ENCODE peak calls at places on chromosomes 16 and 17, in five cellular contexts. One of them, this sample, is unnamed.

GRCh38 chr17:73231841-73232586 is 29.7 kb downstream of the CPSF4L start:
- DNase-seq in H9: peak
- DNase-seq in cardiac muscle cell: peak
- DNase-seq in dorsolateral prefrontal cortex: peak
- DNase-seq in HFF-Myc: peak
- DNase-seq in this sample: peak

GRCh38 chr16:69182730-69183416 is 4.1 kb upstream of the SNTB2 start:
- DNase-seq in H9: no peak
- DNase-seq in cardiac muscle cell: no peak
- DNase-seq in dorsolateral prefrontal cortex: no peak
- DNase-seq in HFF-Myc: no peak
- DNase-seq in this sample: no peak

GRCh38 chr16:86026136-86026905 is 127.4 kb downstream of the IRF8 start:
- DNase-seq in H9: no peak
- DNase-seq in cardiac muscle cell: no peak
- DNase-seq in dorsolateral prefrontal cortex: no peak
- DNase-seq in HFF-Myc: no peak
- DNase-seq in this sample: no peak

GRCh38 chr17:34797724-34798123 is 163.5 kb downstream of the CCT6B start:
- DNase-seq in H9: peak
- DNase-seq in cardiac muscle cell: peak
- DNase-seq in dorsolateral prefrontal cortex: no peak
- DNase-seq in HFF-Myc: no peak
- DNase-seq in this sample: no peak

GRCh38 chr17:35238817-35239216 is 4.1 kb upstream of the SLFN5 start:
- DNase-seq in H9: no peak
- DNase-seq in cardiac muscle cell: peak
- DNase-seq in dorsolateral prefrontal cortex: no peak
- DNase-seq in HFF-Myc: no peak
- DNase-seq in this sample: no peak

GRCh38 chr17:76911299-76912007 is 43.2 kb downstream of the MGAT5B start:
- DNase-seq in H9: no peak
- DNase-seq in cardiac muscle cell: no peak
- DNase-seq in dorsolateral prefrontal cortex: no peak
- DNase-seq in HFF-Myc: no peak
- DNase-seq in this sample: no peak

GRCh38 chr16:83338941-83339340 is 468.8 kb upstream of the HSBP1 start:
- DNase-seq in H9: no peak
- DNase-seq in cardiac muscle cell: peak
- DNase-seq in dorsolateral prefrontal cortex: no peak
- DNase-seq in HFF-Myc: no peak
- DNase-seq in this sample: no peak

GRCh38 chr16:30096105-30096861 is at the start of gene YPEL3:
- DNase-seq in H9: peak
- DNase-seq in cardiac muscle cell: peak
- DNase-seq in dorsolateral prefrontal cortex: peak
- DNase-seq in HFF-Myc: no peak
- DNase-seq in this sample: peak

GRCh38 chr17:6639651-6640535 is 618 bp downstream of the KIAA0753 start:
- DNase-seq in H9: peak
- DNase-seq in cardiac muscle cell: peak
- DNase-seq in dorsolateral prefrontal cortex: no peak
- DNase-seq in HFF-Myc: no peak
- DNase-seq in this sample: no peak

GRCh38 chr17:45384800-45385262 is 47.8 kb downstream of the ARHGAP27 start:
- DNase-seq in H9: peak
- DNase-seq in cardiac muscle cell: no peak
- DNase-seq in dorsolateral prefrontal cortex: no peak
- DNase-seq in HFF-Myc: no peak
- DNase-seq in this sample: no peak

GRCh38 chr17:37786481-37786880 is 41.6 kb upstream of the HNF1B start:
- DNase-seq in H9: no peak
- DNase-seq in cardiac muscle cell: no peak
- DNase-seq in dorsolateral prefrontal cortex: no peak
- DNase-seq in HFF-Myc: no peak
- DNase-seq in this sample: no peak

GRCh38 chr17:49067163-49067562 is 65.4 kb upstream of the B4GALNT2 start:
- DNase-seq in H9: peak
- DNase-seq in cardiac muscle cell: no peak
- DNase-seq in dorsolateral prefrontal cortex: no peak
- DNase-seq in HFF-Myc: no peak
- DNase-seq in this sample: no peak

GRCh38 chr17:69326302-69327059 is 452 bp downstream of the ABCA5 start:
- DNase-seq in H9: no peak
- DNase-seq in cardiac muscle cell: peak
- DNase-seq in dorsolateral prefrontal cortex: no peak
- DNase-seq in HFF-Myc: no peak
- DNase-seq in this sample: no peak

GRCh38 chr16:80602894-80603293 is 62.1 kb downstream of the DYNLRB2 start:
- DNase-seq in H9: no peak
- DNase-seq in cardiac muscle cell: no peak
- DNase-seq in dorsolateral prefrontal cortex: no peak
- DNase-seq in HFF-Myc: no peak
- DNase-seq in this sample: no peak

GRCh38 chr17:74276051-74276476 is 2.0 kb downstream of the DNAI2 start:
- DNase-seq in H9: no peak
- DNase-seq in cardiac muscle cell: peak
- DNase-seq in dorsolateral prefrontal cortex: no peak
- DNase-seq in HFF-Myc: no peak
- DNase-seq in this sample: no peak

GRCh38 chr17:32475258-32475657 is 11.5 kb upstream of the CDK5R1 start:
- DNase-seq in H9: no peak
- DNase-seq in cardiac muscle cell: no peak
- DNase-seq in dorsolateral prefrontal cortex: no peak
- DNase-seq in HFF-Myc: no peak
- DNase-seq in this sample: no peak

GRCh38 chr16:9943121-9943520 is 239.1 kb downstream of the GRIN2A start:
- DNase-seq in H9: no peak
- DNase-seq in cardiac muscle cell: no peak
- DNase-seq in dorsolateral prefrontal cortex: no peak
- DNase-seq in HFF-Myc: no peak
- DNase-seq in this sample: no peak

GRCh38 chr17:45639297-45639849 is 144.7 kb upstream of the CRHR1 start:
- DNase-seq in H9: no peak
- DNase-seq in cardiac muscle cell: no peak
- DNase-seq in dorsolateral prefrontal cortex: no peak
- DNase-seq in HFF-Myc: no peak
- DNase-seq in this sample: no peak

GRCh38 chr16:87790278-87791023 is 24.7 kb upstream of the KLHDC4 start:
- DNase-seq in H9: no peak
- DNase-seq in cardiac muscle cell: no peak
- DNase-seq in dorsolateral prefrontal cortex: no peak
- DNase-seq in HFF-Myc: no peak
- DNase-seq in this sample: no peak

GRCh38 chr16:67157892-67158635 is 1.6 kb downstream of the TRADD start:
- DNase-seq in H9: no peak
- DNase-seq in cardiac muscle cell: no peak
- DNase-seq in dorsolateral prefrontal cortex: no peak
- DNase-seq in HFF-Myc: no peak
- DNase-seq in this sample: no peak

GRCh38 chr16:11094075-11094593 is 149.8 kb downstream of the CLEC16A start:
- DNase-seq in H9: no peak
- DNase-seq in cardiac muscle cell: peak
- DNase-seq in dorsolateral prefrontal cortex: no peak
- DNase-seq in HFF-Myc: no peak
- DNase-seq in this sample: no peak

GRCh38 chr16:27839419-27839818 is 224.1 kb downstream of the GSG1L start:
- DNase-seq in H9: peak
- DNase-seq in cardiac muscle cell: peak
- DNase-seq in dorsolateral prefrontal cortex: no peak
- DNase-seq in HFF-Myc: no peak
- DNase-seq in this sample: peak

GRCh38 chr16:50547944-50548658 is at the start of gene NKD1:
- DNase-seq in H9: peak
- DNase-seq in cardiac muscle cell: peak
- DNase-seq in dorsolateral prefrontal cortex: peak
- DNase-seq in HFF-Myc: no peak
- DNase-seq in this sample: no peak

GRCh38 chr17:47733414-47734288 is 615 bp downstream of the TBX21 start:
- DNase-seq in H9: peak
- DNase-seq in cardiac muscle cell: no peak
- DNase-seq in dorsolateral prefrontal cortex: no peak
- DNase-seq in HFF-Myc: no peak
- DNase-seq in this sample: no peak

GRCh38 chr16:79211581-79211980 is 389.0 kb downstream of the MAF start:
- DNase-seq in H9: no peak
- DNase-seq in cardiac muscle cell: no peak
- DNase-seq in dorsolateral prefrontal cortex: peak
- DNase-seq in HFF-Myc: no peak
- DNase-seq in this sample: no peak

GRCh38 chr17:4073983-4074830 is 68.6 kb downstream of the ZZEF1 start:
- DNase-seq in H9: no peak
- DNase-seq in cardiac muscle cell: no peak
- DNase-seq in dorsolateral prefrontal cortex: no peak
- DNase-seq in HFF-Myc: no peak
- DNase-seq in this sample: peak

GRCh38 chr16:13997933-13998332 is 73.2 kb upstream of the MRTFB start:
- DNase-seq in H9: no peak
- DNase-seq in cardiac muscle cell: no peak
- DNase-seq in dorsolateral prefrontal cortex: no peak
- DNase-seq in HFF-Myc: no peak
- DNase-seq in this sample: no peak

GRCh38 chr16:67959520-67959919 is 8.9 kb downstream of the SLC12A4 start:
- DNase-seq in H9: no peak
- DNase-seq in cardiac muscle cell: peak
- DNase-seq in dorsolateral prefrontal cortex: no peak
- DNase-seq in HFF-Myc: no peak
- DNase-seq in this sample: no peak

GRCh38 chr16:87560428-87561199 is 41.7 kb upstream of the JPH3 start:
- DNase-seq in H9: peak
- DNase-seq in cardiac muscle cell: peak
- DNase-seq in dorsolateral prefrontal cortex: no peak
- DNase-seq in HFF-Myc: no peak
- DNase-seq in this sample: no peak

GRCh38 chr17:78959803-78960202 is 19.9 kb downstream of the LGALS3BP start:
- DNase-seq in H9: peak
- DNase-seq in cardiac muscle cell: no peak
- DNase-seq in dorsolateral prefrontal cortex: no peak
- DNase-seq in HFF-Myc: no peak
- DNase-seq in this sample: no peak
- TF ChIP-seq CTCF in H9: peak
- TF ChIP-seq CTCF in cardiac muscle cell: no peak
- TF ChIP-seq CTCF in dorsolateral prefrontal cortex: no peak
- TF ChIP-seq CTCF in HFF-Myc: peak
- TF ChIP-seq CTCF in this sample: no peak

GRCh38 chr16:72500545-72500944 is 328.6 kb upstream of the PMFBP1 start:
- DNase-seq in H9: no peak
- DNase-seq in cardiac muscle cell: no peak
- DNase-seq in dorsolateral prefrontal cortex: no peak
- DNase-seq in HFF-Myc: no peak
- DNase-seq in this sample: no peak

GRCh38 chr16:72502654-72503005 is 330.7 kb upstream of the PMFBP1 start:
- DNase-seq in H9: no peak
- DNase-seq in cardiac muscle cell: no peak
- DNase-seq in dorsolateral prefrontal cortex: no peak
- DNase-seq in HFF-Myc: no peak
- DNase-seq in this sample: no peak

DNA sequence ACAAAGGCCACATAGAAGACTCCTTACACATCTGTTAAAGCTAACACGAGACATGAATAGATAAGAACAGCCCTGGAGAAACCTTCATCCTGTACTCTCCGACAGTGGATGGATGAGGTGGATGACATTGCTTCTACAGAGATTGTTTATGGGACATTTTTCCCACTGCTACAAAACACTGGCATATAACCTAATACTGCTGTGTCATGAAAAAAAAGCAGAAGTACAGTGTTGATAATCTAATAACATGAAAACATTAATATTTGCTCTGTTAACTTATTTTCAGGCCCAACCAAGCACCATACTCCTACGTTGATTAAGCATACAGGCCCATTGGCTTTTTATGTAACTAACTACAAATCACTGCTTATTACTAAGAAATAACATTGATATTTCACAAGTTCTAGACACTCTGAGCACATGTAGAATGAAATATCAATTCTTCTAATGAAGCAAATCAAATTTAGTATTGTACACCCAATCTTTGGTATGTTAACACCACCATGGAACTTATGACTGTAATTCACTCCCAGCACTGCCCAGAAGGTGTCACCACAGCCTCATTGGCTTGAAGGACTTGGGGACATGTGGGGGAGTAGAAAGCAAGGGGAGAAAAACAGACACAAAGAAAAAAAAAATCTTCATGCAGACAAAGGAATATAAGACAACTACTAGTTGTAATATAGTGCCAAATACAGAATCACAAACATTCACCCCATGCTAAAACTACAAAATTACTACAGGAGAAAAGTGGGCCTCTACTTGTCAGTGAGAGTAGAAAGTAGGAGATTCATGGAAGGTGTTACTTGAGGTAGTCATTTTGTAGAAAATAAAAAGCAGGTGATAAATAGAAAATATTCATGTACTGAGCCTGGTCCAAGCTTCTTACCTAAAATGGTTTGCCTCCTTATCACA is 330.0 kb upstream of the PMFBP1 start:
- DNase-seq in H9: peak
- DNase-seq in cardiac muscle cell: peak
- DNase-seq in dorsolateral prefrontal cortex: peak
- DNase-seq in HFF-Myc: peak
- DNase-seq in this sample: no peak
- TF ChIP-seq CTCF in H9: peak
- TF ChIP-seq CTCF in cardiac muscle cell: peak
- TF ChIP-seq CTCF in dorsolateral prefrontal cortex: peak
- TF ChIP-seq CTCF in HFF-Myc: peak
- TF ChIP-seq CTCF in this sample: peak

DNA sequence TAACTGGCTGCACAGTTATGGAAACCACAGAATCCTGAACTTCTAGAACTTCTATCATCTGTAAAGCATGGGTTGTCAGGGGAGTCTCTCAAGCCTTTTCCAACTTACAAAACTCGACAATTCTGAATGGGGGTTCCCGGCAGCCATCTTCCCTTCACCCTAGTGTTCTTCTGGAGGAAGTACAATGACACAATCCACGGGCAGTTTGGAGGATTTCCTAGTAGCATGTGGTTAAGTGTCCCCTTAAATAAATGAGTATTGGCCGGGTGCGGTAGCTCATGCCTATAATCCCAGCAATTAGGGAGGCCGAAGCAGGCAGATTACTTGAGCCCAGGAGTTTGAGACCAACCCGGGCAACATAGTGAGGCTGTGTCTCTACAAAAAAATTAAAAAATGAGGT is 2.1 kb downstream of the SLC16A6 start:
- DNase-seq in H9: no peak
- DNase-seq in cardiac muscle cell: no peak
- DNase-seq in dorsolateral prefrontal cortex: no peak
- DNase-seq in HFF-Myc: no peak
- DNase-seq in this sample: peak
- TF ChIP-seq CTCF in H9: peak
- TF ChIP-seq CTCF in cardiac muscle cell: no peak
- TF ChIP-seq CTCF in dorsolateral prefrontal cortex: no peak
- TF ChIP-seq CTCF in HFF-Myc: no peak
- TF ChIP-seq CTCF in this sample: peak

DNA sequence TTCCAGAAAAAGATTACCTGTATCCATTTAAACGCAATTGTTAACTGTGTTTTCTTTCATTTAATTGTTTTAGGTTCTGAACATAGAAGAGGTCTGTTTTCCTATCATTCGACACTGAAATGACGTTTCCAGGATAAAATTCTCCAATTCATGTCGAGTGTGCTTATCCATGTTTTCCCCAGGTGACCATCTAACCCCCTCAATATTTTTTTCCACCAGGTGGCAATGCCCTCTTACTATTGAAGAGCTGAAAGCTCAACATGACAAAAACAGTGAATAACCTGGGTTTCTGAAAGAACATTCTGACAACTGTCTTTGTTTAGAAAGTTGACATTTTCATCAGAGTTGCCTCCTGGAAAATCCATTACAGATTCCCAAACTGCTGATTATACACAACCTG is 948.7 kb downstream of the KCNJ2 start:
- DNase-seq in H9: no peak
- DNase-seq in cardiac muscle cell: no peak
- DNase-seq in dorsolateral prefrontal cortex: no peak
- DNase-seq in HFF-Myc: no peak
- DNase-seq in this sample: no peak
- TF ChIP-seq CTCF in H9: peak
- TF ChIP-seq CTCF in cardiac muscle cell: peak
- TF ChIP-seq CTCF in dorsolateral prefrontal cortex: peak
- TF ChIP-seq CTCF in HFF-Myc: peak
- TF ChIP-seq CTCF in this sample: no peak